ENCODE peak calls at places on chromosomes 11 and 22, in seven cellular contexts. Q is heart left ventricle, D is ovary, W is upper lobe of right lung, H is cardiac muscle cell, Y is PC-3, E is psoas muscle. J is an unnamed sample.
A peak's percentile ranks its signal among the peaks of the same experiment; 100 is the strongest.

GRCh38 chr11:44619931-44620725 is 54.7 kb downstream of the CD82 start:
- DNase-seq in Q (no peak), D (peak; percentile 32), W (peak; percentile 42), H (no peak), Y (no peak), E (no peak), J (no peak)

GRCh38 chr22:45600791-45601730 is 70.6 kb upstream of the ATXN10 start:
- DNase-seq in Q (no peak), D (no peak), W (no peak), H (peak; percentile 51), Y (no peak), E (no peak), J (no peak)

GRCh38 chr11:28472904-28473303 is 364.7 kb downstream of the METTL15 start:
- DNase-seq in Q (no peak), D (no peak), W (no peak), H (no peak), Y (no peak), E (no peak), J (no peak)

GRCh38 chr11:64916040-64916847 is 765 bp downstream of the ATG2A start:
- DNase-seq in Q (peak; percentile 55), D (peak; percentile 78), W (peak; percentile 78), H (peak; percentile 53), Y (peak; percentile 22), E (peak; percentile 46), J (no peak)

GRCh38 chr11:68584097-68584496 is 100.2 kb upstream of the GAL start:
- DNase-seq in Q (peak; percentile 59), D (peak; percentile 41), W (no peak), H (peak; percentile 23), Y (peak; percentile 54), E (peak; percentile 59), J (peak; percentile 74)

GRCh38 chr11:17764446-17765218 is 30.1 kb downstream of the KCNC1 start:
- DNase-seq in Q (peak; percentile 20), D (no peak), W (peak; percentile 39), H (no peak), Y (no peak), E (no peak), J (no peak)

GRCh38 chr11:129652828-129653227 is 162.8 kb upstream of the TMEM45B start:
- DNase-seq in Q (no peak), D (no peak), W (no peak), H (no peak), Y (peak; percentile 98), E (no peak), J (no peak)

GRCh38 chr11:78465169-78465942 is 47.7 kb upstream of the GAB2 start:
- DNase-seq in Q (no peak), D (no peak), W (no peak), H (no peak), Y (no peak), E (no peak), J (no peak)

GRCh38 chr11:101797335-101797734 is 117.5 kb upstream of the CEP126 start:
- DNase-seq in Q (no peak), D (no peak), W (no peak), H (peak; percentile 1), Y (peak; percentile 85), E (no peak), J (no peak)

GRCh38 chr11:130037881-130038601 is 31.7 kb upstream of the APLP2 start:
- DNase-seq in Q (no peak), D (no peak), W (no peak), H (peak; percentile 63), Y (peak; percentile 48), E (no peak), J (no peak)

GRCh38 chr11:125916683-125917337 is 12.5 kb downstream of the DDX25 start:
- DNase-seq in Q (no peak), D (no peak), W (no peak), H (no peak), Y (peak; percentile 11), E (no peak), J (no peak)

GRCh38 chr22:31122532-31123291 is at the start of gene INPP5J:
- DNase-seq in Q (peak; percentile 78), D (peak; percentile 57), W (peak; percentile 74), H (peak; percentile 60), Y (peak; percentile 44), E (peak; percentile 40), J (no peak)

GRCh38 chr22:40874016-40874415 is 12.1 kb upstream of the DNAJB7 start:
- DNase-seq in Q (no peak), D (no peak), W (no peak), H (no peak), Y (no peak), E (no peak), J (no peak)

GRCh38 chr11:117908959-117909610 is 20.1 kb downstream of the TMPRSS13 start:
- DNase-seq in Q (no peak), D (no peak), W (no peak), H (no peak), Y (no peak), E (no peak), J (no peak)

GRCh38 chr11:96055706-96056387 is 131.9 kb upstream of the MTMR2 start:
- DNase-seq in Q (no peak), D (no peak), W (no peak), H (peak; percentile 60), Y (peak; percentile 83), E (no peak), J (no peak)

GRCh38 chr22:30000566-30000965 is 79.7 kb upstream of the HORMAD2 start:
- DNase-seq in Q (no peak), D (no peak), W (no peak), H (no peak), Y (peak; percentile 18), E (no peak), J (no peak)

GRCh38 chr11:60357771-60358170 is 20.6 kb upstream of the MS4A7 start:
- DNase-seq in Q (no peak), D (no peak), W (no peak), H (no peak), Y (no peak), E (no peak), J (no peak)

GRCh38 chr11:67279589-67280340 is 9.3 kb upstream of the ANKRD13D start:
- DNase-seq in Q (peak; percentile 17), D (peak; percentile 29), W (peak; percentile 54), H (no peak), Y (no peak), E (peak; percentile 14), J (no peak)

GRCh38 chr22:37254867-37255233 is 10.8 kb upstream of the RAC2 start:
- DNase-seq in Q (no peak), D (no peak), W (no peak), H (peak; percentile 75), Y (peak; percentile 11), E (no peak), J (no peak)

GRCh38 chr11:111012497-111012896 is 233.0 kb upstream of the POU2AF2 start:
- DNase-seq in Q (no peak), D (no peak), W (no peak), H (no peak), Y (no peak), E (no peak), J (no peak)

GRCh38 chr22:50399751-50400331 is 56.7 kb downstream of the PPP6R2 start:
- DNase-seq in Q (peak; percentile 43), D (no peak), W (no peak), H (peak; percentile 15), Y (no peak), E (peak; percentile 46), J (peak; percentile 37)

GRCh38 chr11:114161486-114162250 is 102.2 kb downstream of the ZBTB16 start:
- DNase-seq in Q (no peak), D (no peak), W (no peak), H (no peak), Y (no peak), E (no peak), J (no peak)

GRCh38 chr11:114162719-114163123 is 103.2 kb downstream of the ZBTB16 start:
- DNase-seq in Q (peak; percentile 92), D (peak; percentile 91), W (peak; percentile 84), H (peak; percentile 100), Y (peak; percentile 95), E (peak; percentile 85), J (no peak)

GRCh38 chr11:114163830-114164401 is 104.4 kb downstream of the ZBTB16 start:
- DNase-seq in Q (no peak), D (no peak), W (no peak), H (peak; percentile 70), Y (no peak), E (no peak), J (no peak)

GRCh38 chr11:114164546-114164945 is 105.0 kb downstream of the ZBTB16 start:
- DNase-seq in Q (no peak), D (no peak), W (no peak), H (no peak), Y (no peak), E (no peak), J (no peak)

GRCh38 chr11:114163231-114163631 is 103.7 kb downstream of the ZBTB16 start:
- DNase-seq in Q (no peak), D (no peak), W (no peak), H (peak; percentile 94), Y (peak; percentile 59), E (no peak), J (no peak)
- H3K4me1 ChIP-seq in Q (peaks cover 86% of the 10 kb centered on the region), D (peaks cover 60% of the 10 kb centered on the region), W (peaks cover 91% of the 10 kb centered on the region), H (peaks cover 42% of the 10 kb centered on the region), Y (peaks cover 50% of the 10 kb centered on the region), E (peaks cover 89% of the 10 kb centered on the region), J (peaks cover 1% of the 10 kb centered on the region)

GRCh38 chr11:131671320-131671719 is 300.9 kb downstream of the NTM start:
- DNase-seq in Q (no peak), D (peak; percentile 14), W (no peak), H (no peak), Y (no peak), E (no peak), J (no peak)
- H3K27ac ChIP-seq in Q (no peak overlapping the region), D (no peak overlapping the region), W (no peak overlapping the region), H (no peak overlapping the region), Y (no peak overlapping the region), E (no peak overlapping the region), J (no peak overlapping the region)

GRCh38 chr22:38260760-38261477 is 11.9 kb downstream of the TMEM184B start:
- DNase-seq in Q (no peak), D (no peak), W (no peak), H (no peak), Y (no peak), E (no peak), J (no peak)

GRCh38 chr22:38259370-38259769 is 13.4 kb downstream of the TMEM184B start:
- DNase-seq in Q (no peak), D (no peak), W (no peak), H (no peak), Y (no peak), E (no peak), J (no peak)

GRCh38 chr22:38258895-38259294 is 13.9 kb downstream of the TMEM184B start:
- DNase-seq in Q (peak; percentile 87), D (peak; percentile 86), W (no peak), H (peak; percentile 90), Y (no peak), E (no peak), J (no peak)

GRCh38 chr22:38262051-38262795 is 10.6 kb downstream of the TMEM184B start:
- DNase-seq in Q (peak; percentile 68), D (peak; percentile 74), W (peak; percentile 88), H (no peak), Y (peak; percentile 42), E (peak; percentile 57), J (no peak)

DNA sequence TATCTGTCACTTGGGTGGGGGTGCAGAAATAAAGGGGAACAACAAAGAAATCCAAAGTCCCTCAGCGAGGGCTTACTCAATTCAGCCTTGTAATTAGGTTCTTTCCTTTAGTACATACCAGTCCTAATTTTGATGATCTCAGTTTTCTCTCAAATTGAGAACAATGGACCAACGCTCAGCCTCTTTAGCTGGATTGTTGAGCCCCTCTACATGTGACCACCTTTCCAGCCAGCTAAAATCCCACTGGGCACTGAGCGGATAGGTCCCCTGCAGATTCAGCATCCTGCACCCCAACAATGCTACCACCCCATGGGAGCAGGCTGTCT is 11.4 kb downstream of the TMEM184B start:
- DNase-seq in Q (no peak), D (no peak), W (no peak), H (no peak), Y (no peak), E (no peak), J (no peak)
- H3K4me1 ChIP-seq in Q (peaks cover 73% of the 10 kb centered on the region), D (peaks cover 27% of the 10 kb centered on the region), W (peaks cover 58% of the 10 kb centered on the region), H (peaks cover 34% of the 10 kb centered on the region), Y (peaks cover 15% of the 10 kb centered on the region), E (peaks cover 71% of the 10 kb centered on the region), J (peaks cover 2% of the 10 kb centered on the region)

GRCh38 chr11:2924381-2924780 is 4.8 kb downstream of the PHLDA2 start:
- DNase-seq in Q (peak; percentile 42), D (no peak), W (no peak), H (no peak), Y (peak; percentile 82), E (no peak), J (no peak)
- H3K27ac ChIP-seq in Q (no peak overlapping the region), D (no peak overlapping the region), W (no peak overlapping the region), H (no peak overlapping the region), Y (peak overlapping the region; percentile 78), E (no peak overlapping the region), J (no peak overlapping the region)